ENCODE peak calls at places on chromosomes 1 and 21, in four cellular contexts. I, Q, O and Y are unnamed samples.

GRCh38 chr1:29245876-29246275 is 9.6 kb downstream of the PTPRU start:
- DNase-seq in I (no peak), Q (no peak), O (no peak), Y (no peak)

GRCh38 chr21:46091118-46091517 is 6.8 kb upstream of the COL6A2 start:
- DNase-seq in I (no peak), Q (no peak), O (no peak), Y (no peak)

GRCh38 chr1:19872190-19872589 is 10.0 kb upstream of the OTUD3 start:
- DNase-seq in I (no peak), Q (no peak), O (no peak), Y (no peak)

GRCh38 chr1:92929461-92929860 is 31.8 kb downstream of the DIPK1A start:
- DNase-seq in I (no peak), Q (no peak), O (no peak), Y (no peak)

GRCh38 chr1:155192346-155193274 is 15.1 kb downstream of the THBS3 start:
- DNase-seq in I (no peak), Q (no peak), O (peak), Y (no peak)

GRCh38 chr1:1550087-1550486 is 9.7 kb upstream of the TMEM240 start:
- DNase-seq in I (no peak), Q (no peak), O (no peak), Y (no peak)

GRCh38 chr1:3433596-3434320 is 20.7 kb upstream of the ARHGEF16 start:
- DNase-seq in I (no peak), Q (no peak), O (no peak), Y (no peak)

GRCh38 chr1:79945391-79945790 is 938.9 kb upstream of the ADGRL4 start:
- DNase-seq in I (no peak), Q (no peak), O (no peak), Y (no peak)

GRCh38 chr1:213446496-213446895 is 395.5 kb downstream of the RPS6KC1 start:
- DNase-seq in I (no peak), Q (no peak), O (no peak), Y (no peak)

GRCh38 chr1:58119971-58120370 is 426.6 kb downstream of the OMA1 start:
- DNase-seq in I (no peak), Q (no peak), O (no peak), Y (no peak)

GRCh38 chr1:97277891-97278662 is 556.5 kb downstream of the PTBP2 start:
- DNase-seq in I (no peak), Q (no peak), O (no peak), Y (peak)

GRCh38 chr21:44299458-44300261 is at the start of gene PFKL:
- DNase-seq in I (peak), Q (peak), O (peak), Y (no peak)

GRCh38 chr1:232953176-232953524 is 2.7 kb downstream of the NTPCR start:
- DNase-seq in I (no peak), Q (no peak), O (no peak), Y (no peak)
- TF ChIP-seq CTCF in I (peak), Q (no peak), O (no peak), Y (no peak)

DNA sequence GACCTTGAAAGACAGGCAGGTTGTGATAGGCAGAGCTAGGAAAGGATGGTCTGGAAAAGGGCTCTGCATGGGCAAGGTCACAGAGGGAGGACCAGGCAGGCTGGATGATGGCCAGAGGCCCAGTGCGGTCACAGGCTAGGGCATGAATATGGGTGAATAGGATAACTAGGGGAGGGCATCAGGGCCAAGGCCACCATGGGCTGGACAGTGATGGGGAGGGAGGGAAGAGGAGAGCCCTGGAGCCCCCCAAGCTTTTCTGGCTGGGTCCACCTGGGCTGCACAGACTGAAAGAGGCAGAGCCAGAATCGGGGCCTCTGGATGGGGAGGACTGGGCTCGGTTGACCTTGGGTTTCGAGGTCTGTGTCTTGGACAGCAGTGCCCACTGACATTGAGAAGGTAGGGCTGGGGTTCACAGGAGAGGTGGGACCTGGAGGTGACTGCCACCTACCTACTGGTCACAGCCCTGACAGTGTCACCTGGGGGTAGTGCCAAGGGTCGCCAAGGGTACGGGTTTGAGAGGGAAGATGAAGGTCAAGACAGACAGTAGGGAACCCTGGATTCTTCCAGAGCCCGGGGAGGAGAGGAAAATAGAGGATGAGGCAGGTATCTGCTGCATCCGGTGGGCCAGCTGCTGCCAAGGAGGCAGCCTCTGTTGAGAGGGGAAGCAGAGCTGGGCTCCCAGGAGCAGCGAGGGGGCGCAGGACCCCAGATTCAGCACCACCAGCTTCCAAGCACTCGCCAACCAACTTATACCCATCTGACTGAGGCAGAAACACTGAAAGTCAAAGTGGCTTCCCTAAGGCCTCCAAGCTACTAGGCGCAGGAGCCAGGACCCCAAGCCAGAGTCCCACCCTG is 6.1 kb upstream of the NPHP4 start:
- DNase-seq in I (no peak), Q (peak), O (peak), Y (no peak)
- TF ChIP-seq CTCF in I (no peak), Q (no peak), O (no peak), Y (no peak)

GRCh38 chr21:38114717-38115333 is 142.0 kb upstream of the KCNJ15 start:
- DNase-seq in I (no peak), Q (no peak), O (no peak), Y (no peak)

GRCh38 chr21:38119793-38120192 is 137.0 kb upstream of the KCNJ15 start:
- DNase-seq in I (no peak), Q (no peak), O (no peak), Y (no peak)

GRCh38 chr21:38112219-38112789 is 144.5 kb upstream of the KCNJ15 start:
- DNase-seq in I (no peak), Q (no peak), O (no peak), Y (no peak)

GRCh38 chr21:38120984-38121855 is 135.6 kb upstream of the KCNJ15 start:
- DNase-seq in I (no peak), Q (no peak), O (no peak), Y (no peak)

DNA sequence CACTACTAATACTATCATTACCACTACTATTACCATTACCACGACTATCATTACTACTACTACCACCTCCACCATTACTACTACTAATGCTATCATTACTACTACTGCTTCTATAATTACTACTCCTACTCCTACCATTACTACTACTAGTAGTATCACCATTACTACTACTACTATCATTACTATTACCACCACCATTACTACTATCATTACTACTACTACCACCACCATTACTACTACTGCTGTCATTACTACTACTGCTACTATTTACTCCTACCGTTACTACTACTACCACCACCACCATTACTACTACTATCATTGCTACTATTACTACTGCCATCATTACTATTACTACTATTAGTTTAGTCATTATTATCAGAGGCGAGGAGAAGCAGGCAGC is 140.9 kb upstream of the KCNJ15 start:
- DNase-seq in I (no peak), Q (no peak), O (no peak), Y (no peak)
- TF ChIP-seq CTCF in I (no peak), Q (no peak), O (no peak), Y (no peak)

DNA sequence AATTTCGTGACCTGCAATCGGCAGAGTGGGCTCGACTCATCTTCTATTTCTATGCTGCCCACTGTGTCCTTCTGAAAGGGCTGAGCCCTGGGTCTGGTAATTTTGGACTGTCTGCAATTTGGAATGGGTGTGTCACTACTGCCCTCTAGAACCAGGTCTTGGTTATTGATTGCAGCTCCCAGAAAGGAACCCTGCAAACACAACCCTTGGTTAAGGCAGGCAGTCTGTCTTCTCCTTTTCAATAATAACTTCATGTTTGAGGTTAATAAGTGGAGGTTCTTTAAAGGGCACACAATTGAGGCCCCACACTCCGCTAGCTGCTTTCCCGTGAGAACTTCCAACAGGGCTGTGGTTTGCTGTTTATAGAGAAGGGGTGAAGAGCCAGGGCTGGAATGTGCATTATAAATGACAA is 79.9 kb upstream of the LYST start:
- DNase-seq in I (no peak), Q (no peak), O (no peak), Y (no peak)
- TF ChIP-seq CTCF in I (no peak), Q (peak), O (no peak), Y (peak)

GRCh38 chr1:59771361-59771760 is 43.4 kb upstream of the HOOK1 start:
- DNase-seq in I (no peak), Q (no peak), O (no peak), Y (no peak)

GRCh38 chr1:59779949-59780348 is 34.8 kb upstream of the HOOK1 start:
- DNase-seq in I (no peak), Q (no peak), O (peak), Y (no peak)

GRCh38 chr1:59775480-59775879 is 39.3 kb upstream of the HOOK1 start:
- DNase-seq in I (no peak), Q (no peak), O (no peak), Y (no peak)

GRCh38 chr1:59776960-59777852 is 37.5 kb upstream of the HOOK1 start:
- DNase-seq in I (no peak), Q (no peak), O (peak), Y (no peak)
- TF ChIP-seq CTCF in I (no peak), Q (no peak), O (no peak), Y (peak)

GRCh38 chr1:226063362-226064167 is 1.0 kb downstream of the H3-3A start:
- DNase-seq in I (peak), Q (peak), O (peak), Y (no peak)

GRCh38 chr1:226060976-226061792 is 1.3 kb upstream of the H3-3A start:
- DNase-seq in I (no peak), Q (no peak), O (no peak), Y (no peak)

GRCh38 chr1:226061793-226062557 is 541 bp upstream of the H3-3A start:
- DNase-seq in I (peak), Q (peak), O (peak), Y (peak)

GRCh38 chr1:226064168-226064815 is 1.8 kb downstream of the H3-3A start:
- DNase-seq in I (no peak), Q (no peak), O (no peak), Y (no peak)

GRCh38 chr1:226062558-226063361 is at the start of gene H3-3A:
- DNase-seq in I (peak), Q (peak), O (peak), Y (peak)
- TF ChIP-seq CTCF in I (peak), Q (no peak), O (no peak), Y (no peak)

DNA sequence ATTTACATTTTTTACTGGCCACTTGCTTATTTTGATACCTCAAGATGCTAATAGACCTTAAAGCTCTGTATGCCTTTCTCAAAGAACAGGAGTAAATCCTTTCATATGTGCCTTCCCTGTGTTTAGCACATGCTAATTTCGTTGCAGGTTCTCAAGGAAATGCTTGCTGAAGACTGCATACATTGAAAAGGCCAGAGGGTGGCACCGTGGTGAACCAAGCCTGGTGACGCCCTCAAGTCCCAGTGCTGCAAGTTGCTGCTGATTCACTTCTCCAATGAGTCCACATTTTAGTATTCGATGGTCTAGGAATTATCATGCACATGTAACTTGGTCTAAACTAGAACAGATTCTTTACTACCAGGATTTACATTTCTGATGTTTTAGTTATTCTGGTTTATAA is 94.1 kb downstream of the CLDN17 start:
- DNase-seq in I (peak), Q (no peak), O (peak), Y (no peak)
- TF ChIP-seq CTCF in I (peak), Q (peak), O (no peak), Y (no peak)

GRCh38 chr1:111725192-111725591 is 14.0 kb downstream of the INKA2 start:
- DNase-seq in I (no peak), Q (peak), O (no peak), Y (no peak)
- TF ChIP-seq CTCF in I (no peak), Q (no peak), O (no peak), Y (no peak)

GRCh38 chr21:26845066-26845749 is at the start of gene ADAMTS1:
- DNase-seq in I (peak), Q (peak), O (peak), Y (peak)

GRCh38 chr21:26845750-26846035 is 484 bp upstream of the ADAMTS1 start:
- DNase-seq in I (no peak), Q (no peak), O (no peak), Y (no peak)

GRCh38 chr21:26844258-26845065 is 747 bp downstream of the ADAMTS1 start:
- DNase-seq in I (peak), Q (peak), O (peak), Y (no peak)

GRCh38 chr21:26847951-26848350 is 2.7 kb upstream of the ADAMTS1 start:
- DNase-seq in I (no peak), Q (no peak), O (no peak), Y (no peak)

GRCh38 chr21:26846036-26846931 is 1.1 kb upstream of the ADAMTS1 start:
- DNase-seq in I (peak), Q (peak), O (peak), Y (no peak)
- TF ChIP-seq CTCF in I (peak), Q (no peak), O (no peak), Y (peak)

DNA sequence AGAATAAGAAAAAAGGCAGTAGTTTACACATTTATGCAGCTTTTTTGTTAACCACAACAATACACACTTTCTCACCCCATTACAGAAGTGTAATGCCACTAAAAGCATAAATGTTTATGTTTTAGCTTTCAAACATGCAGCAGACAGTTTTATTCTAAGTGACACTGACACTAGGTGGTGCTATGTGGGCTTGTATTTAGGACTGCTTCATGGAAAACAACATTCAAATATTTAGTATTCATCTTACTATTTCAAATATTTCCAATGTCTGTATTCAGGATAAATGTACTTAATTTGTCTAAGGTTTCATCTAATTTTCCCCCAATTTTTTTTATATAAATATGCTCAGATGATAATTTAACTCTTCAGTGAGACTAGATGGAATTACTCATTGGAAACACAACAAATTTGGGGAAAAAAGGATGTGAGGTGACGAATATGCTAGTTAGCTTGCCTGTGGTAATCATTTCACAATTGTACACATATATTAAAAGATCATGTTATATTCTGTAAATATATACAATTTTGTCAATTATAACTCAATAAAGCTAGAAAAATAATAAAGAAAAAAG is 71.4 kb downstream of the USP1 start:
- DNase-seq in I (no peak), Q (no peak), O (no peak), Y (peak)
- TF ChIP-seq CTCF in I (peak), Q (peak), O (peak), Y (peak)